ENCODE peak calls at places on chromosomes 12 and 14, in seven cellular contexts. K is H1, G is GM12892, H is GM12878, O is K562, Z is HepG2, J is SK-N-SH. V is an unnamed sample.

GRCh38 chr12:53052419-53053222 is 2.8 kb downstream of the TNS2 start:
- DNase-seq in H (no peak), J (no peak), Z (no peak), O (no peak), K (no peak), G (no peak), V (no peak)

GRCh38 chr12:101127521-101128219 is 82.4 kb downstream of the SLC5A8 start:
- DNase-seq in Z (no peak), K (no peak), H (no peak), G (no peak), O (no peak), J (no peak), V (no peak)

GRCh38 chr14:68789002-68789797 is 3.7 kb downstream of the ZFP36L1 start:
- DNase-seq in O (peak; percentile 73), G (no peak), H (no peak), J (peak; percentile 95), K (peak; percentile 71), Z (peak; percentile 75), V (no peak)

GRCh38 chr14:60862283-60862682 is 118.6 kb downstream of the TRMT5 start:
- DNase-seq in Z (no peak), G (no peak), J (no peak), H (no peak), O (no peak), K (no peak), V (no peak)

GRCh38 chr14:64719601-64720000 is 15.4 kb downstream of the PLEKHG3 start:
- DNase-seq in G (no peak), H (no peak), O (no peak), K (no peak), Z (no peak), J (no peak), V (no peak)

GRCh38 chr14:58701156-58701555 is 63.4 kb downstream of the DACT1 start:
- DNase-seq in O (no peak), K (no peak), Z (no peak), G (no peak), J (no peak), H (no peak), V (no peak)

GRCh38 chr12:46256942-46257341 is 11.9 kb downstream of the SLC38A1 start:
- DNase-seq in J (no peak), Z (no peak), H (no peak), O (no peak), K (no peak), G (no peak), V (no peak)

GRCh38 chr12:7129647-7130536 is at the start of gene CLSTN3:
- DNase-seq in G (peak; percentile 100), O (peak; percentile 100), K (peak; percentile 90), J (peak; percentile 100), H (peak; percentile 48), Z (peak; percentile 69), V (peak; percentile 99)

GRCh38 chr12:78674311-78675085 is 190.1 kb upstream of the SYT1 start:
- DNase-seq in O (no peak), J (no peak), K (no peak), Z (no peak), G (no peak), H (no peak), V (no peak)

GRCh38 chr12:64256166-64256800 is 34.2 kb upstream of the KICS2 start:
- DNase-seq in K (no peak), J (peak; percentile 48), H (no peak), Z (peak; percentile 49), G (no peak), O (peak; percentile 12), V (no peak)

GRCh38 chr12:73984552-73984951 is 553.1 kb upstream of the ATXN7L3B start:
- DNase-seq in G (no peak), H (no peak), K (no peak), J (no peak), O (no peak), Z (no peak), V (no peak)

GRCh38 chr12:47740536-47741339 is 15.4 kb upstream of the ENDOU start:
- DNase-seq in Z (peak; percentile 9), G (no peak), J (peak; percentile 31), O (no peak), H (no peak), K (no peak), V (no peak)

GRCh38 chr14:83096092-83096491 is 1562.4 kb upstream of the SEL1L start:
- DNase-seq in J (no peak), G (no peak), Z (no peak), O (no peak), H (no peak), K (no peak), V (no peak)

GRCh38 chr12:122845865-122846621 is 10.8 kb downstream of the HIP1R start:
- DNase-seq in Z (no peak), K (no peak), J (peak; percentile 64), G (no peak), H (no peak), O (no peak), V (no peak)

GRCh38 chr12:8664228-8664963 is 1.8 kb upstream of the MFAP5 start:
- DNase-seq in G (no peak), J (no peak), K (no peak), H (no peak), O (no peak), Z (no peak), V (no peak)

GRCh38 chr12:51923506-51924365 is 16.4 kb downstream of the ACVRL1 start:
- DNase-seq in H (no peak), O (peak; percentile 70), G (no peak), K (peak; percentile 93), J (peak; percentile 58), Z (no peak), V (no peak)

GRCh38 chr14:71776463-71777359 is 155.5 kb upstream of the RGS6 start:
- DNase-seq in K (no peak), J (no peak), G (no peak), O (no peak), H (peak; percentile 25), Z (no peak), V (no peak)

GRCh38 chr12:41190360-41190759 is 2.2 kb downstream of the PDZRN4 start:
- DNase-seq in K (no peak), J (peak; percentile 57), O (peak; percentile 4), H (no peak), Z (peak; percentile 2), G (no peak), V (no peak)

GRCh38 chr12:41185946-41186345 is 2.2 kb upstream of the PDZRN4 start:
- DNase-seq in K (no peak), Z (no peak), O (no peak), G (no peak), H (no peak), J (no peak), V (no peak)

GRCh38 chr12:41189395-41190251 is 1.5 kb downstream of the PDZRN4 start:
- DNase-seq in H (no peak), G (no peak), Z (no peak), J (peak; percentile 35), O (no peak), K (peak; percentile 55), V (no peak)

GRCh38 chr12:41188841-41189394 is 798 bp downstream of the PDZRN4 start:
- DNase-seq in K (peak; percentile 57), H (no peak), J (no peak), O (no peak), G (no peak), Z (no peak), V (no peak)

DNA sequence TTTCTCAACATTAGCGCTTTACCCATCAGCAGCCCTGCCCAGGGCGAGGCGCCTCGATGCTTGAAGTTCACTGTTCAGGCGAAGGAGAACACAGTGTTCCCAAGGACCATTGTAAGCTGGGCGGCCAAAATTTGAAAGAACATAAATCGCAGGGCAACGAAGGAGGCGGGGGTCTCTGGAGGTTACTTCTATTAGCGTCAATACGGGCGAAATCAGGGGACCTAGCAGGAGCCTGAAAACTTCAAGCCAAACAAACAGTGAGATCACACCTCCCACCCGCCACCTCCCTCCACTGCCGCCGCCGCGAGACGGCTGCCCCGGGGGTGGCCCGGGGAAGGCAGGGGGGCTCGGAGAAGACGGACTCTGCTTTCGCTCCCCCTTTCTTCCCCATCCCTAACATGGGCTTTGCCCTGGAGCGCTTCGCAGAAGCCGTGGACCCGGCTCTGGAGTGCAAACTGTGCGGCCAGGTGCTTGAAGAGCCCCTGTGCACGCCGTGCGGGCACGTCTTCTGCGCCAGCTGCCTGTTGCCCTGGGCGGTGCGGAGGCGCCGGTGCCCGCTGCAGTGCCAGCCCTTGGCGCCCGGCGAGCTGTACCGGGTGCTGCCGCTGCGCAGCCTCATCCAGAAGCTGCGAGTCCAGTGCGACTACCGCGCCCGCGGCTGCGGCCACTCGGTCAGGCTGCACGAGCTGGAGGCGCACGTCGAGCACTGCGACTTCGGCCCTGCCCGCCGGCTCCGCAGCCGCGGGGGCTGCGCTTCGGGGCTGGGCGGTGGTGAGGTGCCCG is at the start of gene PDZRN4:
- DNase-seq in Z (no peak), G (no peak), H (no peak), J (peak; percentile 82), O (no peak), K (peak; percentile 72), V (no peak)
- TF ChIP-seq TAF1 in Z (no peak), G (no peak), H (no peak), J (no peak), O (no peak), K (no peak), V (no peak)

DNA sequence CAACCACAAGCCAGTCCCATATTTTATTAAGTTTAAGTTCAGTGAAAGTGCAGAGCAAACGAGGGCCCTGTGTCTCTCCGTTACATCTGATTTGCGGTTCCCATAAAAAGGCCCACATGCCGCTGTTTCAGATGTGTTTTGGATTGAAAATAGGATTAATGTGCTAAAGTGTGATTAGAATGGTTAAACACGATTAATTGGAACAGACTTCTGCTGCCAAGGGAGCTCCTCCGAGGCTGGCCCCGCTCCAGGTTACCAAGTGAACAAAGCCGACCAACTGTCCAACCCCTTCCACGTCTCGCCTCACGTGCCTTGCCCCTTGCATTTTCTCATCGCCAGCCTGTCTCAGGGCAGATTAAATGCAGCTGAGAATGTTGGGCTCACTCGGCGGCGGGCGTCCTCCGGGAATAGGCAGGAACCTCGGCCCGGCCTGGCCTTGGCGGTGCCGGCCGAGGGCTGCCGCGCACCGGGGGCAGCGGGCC is 166.5 kb upstream of the GSC start:
- DNase-seq in O (no peak), K (no peak), J (peak; percentile 85), H (no peak), Z (no peak), G (no peak), V (no peak)
- TF ChIP-seq POLR2AphosphoS5 in O (no peak), K (no peak), J (no peak), H (no peak), Z (no peak), G (no peak), V (no peak)

GRCh38 chr14:104435147-104436046 is 144.2 kb upstream of the C14orf180 start:
- DNase-seq in O (no peak), K (no peak), J (no peak), Z (no peak), H (no peak), G (peak; percentile 24), V (no peak)
- TF ChIP-seq TAF1 in O (no peak), K (no peak), J (no peak), Z (no peak), H (no peak), G (no peak), V (no peak)

GRCh38 chr14:100438678-100439592 is 115.8 kb downstream of the SLC25A47 start:
- DNase-seq in H (no peak), Z (peak; percentile 23), O (no peak), G (no peak), K (no peak), J (no peak), V (no peak)
- TF ChIP-seq POLR2AphosphoS5 in H (no peak), Z (no peak), O (no peak), G (no peak), K (no peak), J (peak; percentile 18), V (no peak)

GRCh38 chr12:59164991-59165718 is 244.9 kb upstream of the LRIG3 start:
- DNase-seq in Z (peak; percentile 13), G (no peak), J (peak; percentile 4), O (no peak), K (no peak), H (no peak), V (no peak)
- TF ChIP-seq TAF1 in Z (no peak), G (no peak), J (no peak), O (no peak), K (no peak), H (no peak), V (no peak)

V was measured in GM12891.